ENCODE peak calls at places on chromosome 15, in eight cellular contexts. W is brain microvascular endothelial cell, J is AG09319, B is prostate gland, P is testis, H is ovary, Y is WTC11, N is GM06990. S is an unnamed sample.

GRCh38 chr15:89400121-89400996 is 65.7 kb upstream of the POLG start:
- DNase-seq in W (no peak), J (no peak), B (no peak), P (no peak), H (no peak), Y (peak), N (no peak), S (no peak)

GRCh38 chr15:67808821-67809220 is 16.5 kb upstream of the SKOR1 start:
- DNase-seq in W (no peak), J (no peak), B (no peak), P (no peak), H (no peak), Y (no peak), N (no peak), S (no peak)

GRCh38 chr15:89680282-89680873 is 1.2 kb upstream of the PLIN1 start:
- DNase-seq in W (no peak), J (peak), B (peak), P (peak), H (peak), Y (no peak), N (no peak), S (no peak)

GRCh38 chr15:28955686-28956421 is 70.1 kb downstream of the APBA2 start:
- DNase-seq in W (peak), J (no peak), B (no peak), P (no peak), H (no peak), Y (no peak), N (no peak), S (no peak)

GRCh38 chr15:50127255-50127777 is 8.3 kb upstream of the ATP8B4 start:
- DNase-seq in W (no peak), J (no peak), B (no peak), P (no peak), H (no peak), Y (no peak), N (no peak), S (no peak)

GRCh38 chr15:41955807-41956525 is 16.4 kb downstream of the EHD4 start:
- DNase-seq in W (no peak), J (no peak), B (no peak), P (no peak), H (no peak), Y (peak), N (no peak), S (no peak)

GRCh38 chr15:59611277-59612260 is at the start of gene GCNT3:
- DNase-seq in W (peak), J (no peak), B (no peak), P (no peak), H (no peak), Y (no peak), N (no peak), S (peak)

GRCh38 chr15:88858934-88859333 is 36.4 kb downstream of the HAPLN3 start:
- DNase-seq in W (no peak), J (no peak), B (no peak), P (no peak), H (no peak), Y (no peak), N (no peak), S (no peak)

GRCh38 chr15:57866149-57866736 is 159.7 kb downstream of the POLR2M start:
- DNase-seq in W (peak), J (no peak), B (peak), P (peak), H (no peak), Y (peak), N (no peak), S (peak)

GRCh38 chr15:48493084-48493762 is 152.3 kb downstream of the FBN1 start:
- DNase-seq in W (peak), J (peak), B (no peak), P (no peak), H (no peak), Y (no peak), N (no peak), S (no peak)

GRCh38 chr15:79680721-79681120 is 216.1 kb downstream of the MTHFS start:
- DNase-seq in W (peak), J (peak), B (no peak), P (no peak), H (no peak), Y (no peak), N (no peak), S (peak)

GRCh38 chr15:29087521-29088285 is 181.9 kb downstream of the NSMCE3 start:
- DNase-seq in W (no peak), J (no peak), B (no peak), P (no peak), H (no peak), Y (no peak), N (no peak), S (no peak)

GRCh38 chr15:57703387-57703786 is 3.1 kb upstream of the POLR2M start:
- DNase-seq in W (no peak), J (no peak), B (peak), P (no peak), H (no peak), Y (no peak), N (no peak), S (no peak)

GRCh38 chr15:92624401-92624991 is 31.1 kb downstream of the FAM174B start:
- DNase-seq in W (no peak), J (no peak), B (no peak), P (peak), H (peak), Y (no peak), N (no peak), S (no peak)

GRCh38 chr15:85607141-85607806 is 187.5 kb downstream of the KLHL25 start:
- DNase-seq in W (no peak), J (no peak), B (no peak), P (no peak), H (no peak), Y (no peak), N (no peak), S (no peak)

GRCh38 chr15:41465822-41466421 is 27.8 kb upstream of the ITPKA start:
- DNase-seq in W (peak), J (peak), B (no peak), P (no peak), H (no peak), Y (no peak), N (no peak), S (peak)

GRCh38 chr15:68559342-68560310 is 19.2 kb upstream of the CORO2B start:
- DNase-seq in W (peak), J (no peak), B (peak), P (peak), H (peak), Y (peak), N (peak), S (peak)

GRCh38 chr15:65400760-65401606 is 21.8 kb downstream of the IGDCC4 start:
- DNase-seq in W (peak), J (peak), B (no peak), P (peak), H (peak), Y (peak), N (no peak), S (peak)

GRCh38 chr15:45179221-45179985 is 8.4 kb downstream of the SHF start:
- DNase-seq in W (no peak), J (no peak), B (no peak), P (no peak), H (no peak), Y (peak), N (no peak), S (peak)

GRCh38 chr15:58490405-58491150 is 58.8 kb downstream of the LIPC start:
- DNase-seq in W (no peak), J (no peak), B (no peak), P (no peak), H (no peak), Y (no peak), N (no peak), S (no peak)

GRCh38 chr15:81529444-81529950 is 155.5 kb upstream of the TMC3 start:
- DNase-seq in W (no peak), J (no peak), B (no peak), P (no peak), H (no peak), Y (no peak), N (no peak), S (no peak)

GRCh38 chr15:33448961-33449611 is 138.3 kb downstream of the RYR3 start:
- DNase-seq in W (no peak), J (no peak), B (no peak), P (no peak), H (no peak), Y (no peak), N (no peak), S (no peak)

GRCh38 chr15:52102468-52102867 is 10.1 kb downstream of the BCL2L10 start:
- DNase-seq in W (peak), J (peak), B (no peak), P (no peak), H (no peak), Y (no peak), N (no peak), S (no peak)

GRCh38 chr15:88623061-88623460 is 1.9 kb downstream of the AEN start:
- DNase-seq in W (peak), J (peak), B (no peak), P (no peak), H (no peak), Y (no peak), N (no peak), S (no peak)

GRCh38 chr15:91974321-91974720 is 120.8 kb downstream of the SLCO3A1 start:
- DNase-seq in W (no peak), J (no peak), B (no peak), P (no peak), H (no peak), Y (no peak), N (no peak), S (no peak)

GRCh38 chr15:39591896-39592315 is 11.0 kb downstream of the THBS1 start:
- DNase-seq in W (no peak), J (peak), B (no peak), P (no peak), H (no peak), Y (no peak), N (no peak), S (no peak)

GRCh38 chr15:66563126-66563525 is 2.7 kb downstream of the LCTL start:
- DNase-seq in W (no peak), J (no peak), B (no peak), P (no peak), H (no peak), Y (no peak), N (no peak), S (no peak)

GRCh38 chr15:98999233-98999632 is 8.4 kb downstream of the PGPEP1L start:
- DNase-seq in W (no peak), J (no peak), B (no peak), P (no peak), H (no peak), Y (no peak), N (no peak), S (no peak)

GRCh38 chr15:63221346-63221745 is 31.9 kb downstream of the RAB8B start:
- DNase-seq in W (no peak), J (no peak), B (no peak), P (no peak), H (no peak), Y (no peak), N (no peak), S (no peak)

GRCh38 chr15:31353931-31354330 is 27.3 kb downstream of the KLF13 start:
- DNase-seq in W (no peak), J (no peak), B (no peak), P (no peak), H (no peak), Y (no peak), N (no peak), S (no peak)

GRCh38 chr15:90642464-90643300 is 74.5 kb upstream of the BLM start:
- DNase-seq in W (no peak), J (no peak), B (no peak), P (no peak), H (no peak), Y (no peak), N (no peak), S (no peak)

DNA sequence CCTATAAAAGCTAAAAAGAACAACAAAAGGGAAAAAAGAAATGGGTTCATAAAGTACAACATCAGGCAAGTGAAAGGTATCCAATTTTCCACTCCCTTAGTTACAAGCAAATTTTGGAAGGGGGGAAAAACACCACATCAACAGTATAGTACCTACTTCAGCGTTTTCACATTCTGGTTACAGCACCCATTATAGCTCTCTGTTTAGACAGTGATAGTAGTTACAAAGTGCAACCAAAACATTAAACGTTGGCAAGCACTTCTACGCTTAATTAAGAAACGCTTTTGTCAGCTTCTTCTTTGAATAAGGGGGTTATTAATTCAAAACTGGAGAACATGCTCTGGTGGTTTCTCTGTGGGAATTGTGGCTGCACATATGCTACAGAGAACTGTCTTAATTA is 180.2 kb downstream of the VPS13C start:
- DNase-seq in W (no peak), J (no peak), B (no peak), P (no peak), H (no peak), Y (no peak), N (no peak), S (no peak)
- TF ChIP-seq CTCF in W (no peak), J (no peak), B (no peak), P (no peak), H (no peak), Y (no peak), N (no peak), S (no peak)

DNA sequence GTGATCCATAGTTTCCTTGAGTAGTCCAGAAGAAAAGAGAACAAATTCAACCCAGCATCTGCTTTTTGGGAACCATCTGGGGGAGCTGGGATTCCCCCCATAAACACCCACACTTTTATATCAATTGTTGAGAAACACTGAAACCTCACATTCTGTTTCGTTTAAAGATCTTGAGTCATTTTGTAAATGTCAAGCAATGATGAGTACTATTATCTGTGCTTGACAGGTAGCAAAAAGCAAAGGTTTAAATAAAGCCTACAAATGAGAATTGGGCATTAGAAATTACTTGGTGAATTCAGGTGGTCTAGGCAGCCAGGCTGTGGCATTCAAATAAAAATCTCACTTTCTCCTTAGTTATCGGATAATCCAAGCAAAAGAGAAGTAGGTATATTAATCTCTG is 75.7 kb downstream of the TMEM266 start:
- DNase-seq in W (no peak), J (no peak), B (no peak), P (no peak), H (no peak), Y (no peak), N (no peak), S (no peak)
- TF ChIP-seq CTCF in W (no peak), J (no peak), B (no peak), P (no peak), H (no peak), Y (no peak), N (no peak), S (no peak)

GRCh38 chr15:26017665-26018064 is 154.5 kb upstream of the ATP10A start:
- DNase-seq in W (no peak), J (no peak), B (no peak), P (peak), H (no peak), Y (no peak), N (no peak), S (no peak)
- TF ChIP-seq CTCF in W (no peak), J (no peak), B (no peak), P (no peak), H (no peak), Y (no peak), N (no peak), S (no peak)

DNA sequence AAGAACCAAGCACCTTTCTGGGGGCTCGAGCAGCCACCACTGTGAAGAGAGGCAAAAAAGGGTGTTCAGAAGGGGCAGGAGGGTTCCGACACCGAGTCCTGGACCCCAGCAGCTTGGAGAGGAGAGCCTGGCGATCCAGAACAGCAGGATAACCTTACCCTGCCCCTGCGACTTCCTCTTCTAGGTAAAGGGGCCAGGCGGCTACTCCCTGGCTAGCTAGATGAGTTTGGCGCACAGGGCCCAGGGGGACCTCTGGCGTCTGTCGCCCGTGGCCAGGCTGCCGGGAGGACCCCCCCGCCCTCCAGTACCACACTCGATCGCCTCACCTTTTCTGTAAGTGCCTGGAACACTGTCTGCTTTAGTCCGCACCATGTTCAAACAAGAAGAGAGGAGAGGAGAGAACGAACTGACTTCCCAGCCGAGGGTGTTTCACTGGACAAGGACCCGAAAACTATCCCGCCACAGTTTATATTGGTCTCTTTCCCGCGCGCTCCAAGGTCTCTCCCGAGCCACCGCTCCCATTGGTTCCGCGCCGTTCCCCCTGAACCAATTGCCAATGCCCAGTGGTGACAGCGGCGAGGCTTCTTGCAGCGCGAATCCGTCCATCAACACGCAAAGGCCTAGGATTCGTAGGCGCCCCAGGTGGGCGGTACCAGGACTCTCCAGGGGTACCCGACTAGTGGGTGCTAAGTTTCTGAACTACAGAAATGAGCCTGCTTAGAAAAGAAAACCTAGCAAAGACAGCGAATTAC is at the start of gene PCLAF:
- DNase-seq in W (peak), J (peak), B (peak), P (peak), H (peak), Y (peak), N (peak), S (peak)
- TF ChIP-seq CTCF in W (no peak), J (no peak), B (no peak), P (no peak), H (no peak), Y (no peak), N (peak), S (no peak)

S was measured in GM10248.